ENCODE peak calls at places on chromosome 1, in six cellular contexts. One of them, this sample, is unnamed. For H3K4me1 and H3K36me3, the result is how much of the 10 kb centered on the place peaks cover.

GRCh38 chr1:3348196-3348865 is 106.1 kb upstream of the ARHGEF16 start:
- DNase-seq in tibial artery: no peak
- DNase-seq in stomach: no peak
- DNase-seq in endodermal cell: no peak
- DNase-seq in fibroblast of lung: no peak
- DNase-seq in gastrocnemius medialis: no peak
- DNase-seq in this sample: peak

GRCh38 chr1:170927955-170928850 is 7.1 kb upstream of the MROH9 start:
- DNase-seq in tibial artery: no peak
- DNase-seq in stomach: no peak
- DNase-seq in endodermal cell: no peak
- DNase-seq in fibroblast of lung: peak
- DNase-seq in gastrocnemius medialis: no peak
- DNase-seq in this sample: no peak

GRCh38 chr1:65044411-65044810 is 78.1 kb upstream of the JAK1 start:
- DNase-seq in tibial artery: no peak
- DNase-seq in stomach: no peak
- DNase-seq in endodermal cell: no peak
- DNase-seq in fibroblast of lung: no peak
- DNase-seq in gastrocnemius medialis: no peak
- DNase-seq in this sample: no peak

GRCh38 chr1:76955652-76956051 is 88.4 kb downstream of the ST6GALNAC5 start:
- DNase-seq in tibial artery: no peak
- DNase-seq in stomach: no peak
- DNase-seq in endodermal cell: no peak
- DNase-seq in fibroblast of lung: peak
- DNase-seq in gastrocnemius medialis: no peak
- DNase-seq in this sample: no peak

GRCh38 chr1:230464618-230465017 is 38.5 kb upstream of the PGBD5 start:
- DNase-seq in tibial artery: no peak
- DNase-seq in stomach: no peak
- DNase-seq in endodermal cell: no peak
- DNase-seq in fibroblast of lung: peak
- DNase-seq in gastrocnemius medialis: no peak
- DNase-seq in this sample: peak

GRCh38 chr1:222171005-222171404 is 376.9 kb downstream of the HHIPL2 start:
- DNase-seq in tibial artery: no peak
- DNase-seq in stomach: no peak
- DNase-seq in endodermal cell: peak
- DNase-seq in fibroblast of lung: peak
- DNase-seq in gastrocnemius medialis: no peak
- DNase-seq in this sample: peak

GRCh38 chr1:101520302-101520701 is 283.5 kb downstream of the S1PR1 start:
- DNase-seq in tibial artery: no peak
- DNase-seq in stomach: no peak
- DNase-seq in endodermal cell: peak
- DNase-seq in fibroblast of lung: peak
- DNase-seq in gastrocnemius medialis: no peak
- DNase-seq in this sample: peak

GRCh38 chr1:241591317-241591716 is 48.9 kb downstream of the CHML start:
- DNase-seq in tibial artery: no peak
- DNase-seq in stomach: no peak
- DNase-seq in endodermal cell: no peak
- DNase-seq in fibroblast of lung: peak
- DNase-seq in gastrocnemius medialis: no peak
- DNase-seq in this sample: no peak

GRCh38 chr1:170692866-170693575 is 29.1 kb downstream of the PRRX1 start:
- DNase-seq in tibial artery: no peak
- DNase-seq in stomach: no peak
- DNase-seq in endodermal cell: no peak
- DNase-seq in fibroblast of lung: peak
- DNase-seq in gastrocnemius medialis: no peak
- DNase-seq in this sample: no peak

GRCh38 chr1:36776949-36777348 is 257.4 kb downstream of the GRIK3 start:
- DNase-seq in tibial artery: no peak
- DNase-seq in stomach: no peak
- DNase-seq in endodermal cell: no peak
- DNase-seq in fibroblast of lung: no peak
- DNase-seq in gastrocnemius medialis: no peak
- DNase-seq in this sample: no peak

GRCh38 chr1:229408458-229409037 is 25.3 kb downstream of the ACTA1 start:
- DNase-seq in tibial artery: no peak
- DNase-seq in stomach: no peak
- DNase-seq in endodermal cell: peak
- DNase-seq in fibroblast of lung: no peak
- DNase-seq in gastrocnemius medialis: peak
- DNase-seq in this sample: peak

GRCh38 chr1:98049370-98050115 is 128.7 kb upstream of the DPYD start:
- DNase-seq in tibial artery: no peak
- DNase-seq in stomach: peak
- DNase-seq in endodermal cell: peak
- DNase-seq in fibroblast of lung: peak
- DNase-seq in gastrocnemius medialis: no peak
- DNase-seq in this sample: peak

GRCh38 chr1:84975035-84975434 is 21.9 kb downstream of the MCOLN2 start:
- DNase-seq in tibial artery: no peak
- DNase-seq in stomach: no peak
- DNase-seq in endodermal cell: no peak
- DNase-seq in fibroblast of lung: no peak
- DNase-seq in gastrocnemius medialis: no peak
- DNase-seq in this sample: no peak

GRCh38 chr1:197485790-197486189 is 217.7 kb downstream of the CRB1 start:
- DNase-seq in tibial artery: no peak
- DNase-seq in stomach: no peak
- DNase-seq in endodermal cell: no peak
- DNase-seq in fibroblast of lung: no peak
- DNase-seq in gastrocnemius medialis: no peak
- DNase-seq in this sample: no peak

GRCh38 chr1:177174921-177175634 is 4.3 kb downstream of the BRINP2 start:
- DNase-seq in tibial artery: no peak
- DNase-seq in stomach: no peak
- DNase-seq in endodermal cell: no peak
- DNase-seq in fibroblast of lung: no peak
- DNase-seq in gastrocnemius medialis: no peak
- DNase-seq in this sample: no peak

GRCh38 chr1:171160611-171161354 is 24.3 kb upstream of the FMO2 start:
- DNase-seq in tibial artery: peak
- DNase-seq in stomach: no peak
- DNase-seq in endodermal cell: peak
- DNase-seq in fibroblast of lung: no peak
- DNase-seq in gastrocnemius medialis: no peak
- DNase-seq in this sample: no peak

GRCh38 chr1:3664700-3665375 is 12.5 kb downstream of the TP73 start:
- DNase-seq in tibial artery: no peak
- DNase-seq in stomach: no peak
- DNase-seq in endodermal cell: peak
- DNase-seq in fibroblast of lung: no peak
- DNase-seq in gastrocnemius medialis: no peak
- DNase-seq in this sample: no peak

GRCh38 chr1:209404577-209404976 is 178.9 kb upstream of the CAMK1G start:
- DNase-seq in tibial artery: no peak
- DNase-seq in stomach: no peak
- DNase-seq in endodermal cell: no peak
- DNase-seq in fibroblast of lung: peak
- DNase-seq in gastrocnemius medialis: no peak
- DNase-seq in this sample: peak

GRCh38 chr1:225926551-225927113 is 2.6 kb upstream of the PYCR2 start:
- DNase-seq in tibial artery: no peak
- DNase-seq in stomach: no peak
- DNase-seq in endodermal cell: peak
- DNase-seq in fibroblast of lung: peak
- DNase-seq in gastrocnemius medialis: no peak
- DNase-seq in this sample: no peak

GRCh38 chr1:52435650-52436049 is 31.2 kb downstream of the PRPF38A start:
- DNase-seq in tibial artery: no peak
- DNase-seq in stomach: no peak
- DNase-seq in endodermal cell: no peak
- DNase-seq in fibroblast of lung: no peak
- DNase-seq in gastrocnemius medialis: no peak
- DNase-seq in this sample: no peak

GRCh38 chr1:47623174-47623940 is 185.5 kb downstream of the FOXD2 start:
- DNase-seq in tibial artery: no peak
- DNase-seq in stomach: no peak
- DNase-seq in endodermal cell: peak
- DNase-seq in fibroblast of lung: no peak
- DNase-seq in gastrocnemius medialis: no peak
- DNase-seq in this sample: no peak

GRCh38 chr1:24481098-24481497 is 21.5 kb upstream of the RCAN3 start:
- DNase-seq in tibial artery: no peak
- DNase-seq in stomach: no peak
- DNase-seq in endodermal cell: no peak
- DNase-seq in fibroblast of lung: no peak
- DNase-seq in gastrocnemius medialis: no peak
- DNase-seq in this sample: no peak

GRCh38 chr1:200896571-200897187 is 2.0 kb downstream of the INAVA start:
- DNase-seq in tibial artery: no peak
- DNase-seq in stomach: peak
- DNase-seq in endodermal cell: peak
- DNase-seq in fibroblast of lung: peak
- DNase-seq in gastrocnemius medialis: no peak
- DNase-seq in this sample: peak

GRCh38 chr1:42847721-42848470 is 1.5 kb downstream of the ZNF691 start:
- DNase-seq in tibial artery: no peak
- DNase-seq in stomach: no peak
- DNase-seq in endodermal cell: no peak
- DNase-seq in fibroblast of lung: no peak
- DNase-seq in gastrocnemius medialis: no peak
- DNase-seq in this sample: no peak

GRCh38 chr1:183588827-183589226 is 1.4 kb downstream of the NCF2 start:
- DNase-seq in tibial artery: no peak
- DNase-seq in stomach: no peak
- DNase-seq in endodermal cell: no peak
- DNase-seq in fibroblast of lung: no peak
- DNase-seq in gastrocnemius medialis: no peak
- DNase-seq in this sample: no peak
- H3K4me3 ChIP-seq in tibial artery: no peak
- H3K4me3 ChIP-seq in stomach: peak
- H3K4me3 ChIP-seq in endodermal cell: no peak
- H3K4me3 ChIP-seq in fibroblast of lung: no peak
- H3K4me3 ChIP-seq in gastrocnemius medialis: no peak
- H3K4me3 ChIP-seq in this sample: no peak

DNA sequence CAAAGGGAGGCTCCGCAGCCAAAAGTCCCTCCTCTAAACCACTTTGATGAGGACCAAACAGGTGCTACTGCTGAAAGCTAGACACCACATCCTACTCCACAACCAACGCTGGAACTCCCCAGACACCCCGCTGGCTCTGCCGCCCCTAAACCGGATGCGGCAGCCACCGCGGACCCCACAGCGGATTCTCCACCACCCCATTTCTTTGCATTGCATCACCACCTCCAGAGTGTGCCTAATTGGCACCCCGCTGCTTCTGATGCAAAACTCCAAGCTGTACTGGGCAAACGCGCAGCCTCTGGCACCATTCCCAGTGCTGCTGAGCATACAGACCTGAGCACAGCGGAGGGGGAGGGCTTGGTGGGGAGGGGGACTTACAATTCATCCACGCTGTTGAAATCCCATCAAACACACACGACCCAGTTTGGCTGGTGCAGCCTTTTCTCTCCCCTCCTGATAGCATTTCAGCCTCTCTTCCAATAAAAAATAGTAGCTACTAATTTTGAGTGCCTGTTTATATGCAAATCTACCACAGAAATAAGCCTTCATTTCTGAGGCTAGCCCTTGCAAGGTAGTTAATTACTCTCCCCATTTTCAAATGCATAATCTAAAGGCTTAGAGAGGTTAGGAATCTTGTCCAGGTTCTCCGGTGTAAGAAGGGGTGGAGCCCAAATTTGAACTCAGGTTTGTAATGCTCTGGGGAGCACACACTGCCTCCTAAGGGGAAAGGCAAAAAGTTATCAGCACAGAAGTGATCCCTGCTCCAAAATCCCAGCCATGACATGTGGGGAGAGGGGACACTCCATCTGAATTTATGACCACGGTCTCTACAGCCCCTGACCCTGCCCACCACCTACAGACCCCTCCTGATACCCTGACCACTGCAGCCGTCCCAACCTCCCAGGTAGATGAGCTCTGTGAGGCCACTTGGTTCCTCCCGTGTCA is 12.2 kb upstream of the RGS16 start:
- DNase-seq in tibial artery: peak
- DNase-seq in stomach: peak
- DNase-seq in endodermal cell: peak
- DNase-seq in fibroblast of lung: peak
- DNase-seq in gastrocnemius medialis: no peak
- DNase-seq in this sample: peak
- H3K4me1 ChIP-seq in tibial artery: under half
- H3K4me1 ChIP-seq in stomach: under half
- H3K4me1 ChIP-seq in endodermal cell: under half
- H3K4me1 ChIP-seq in fibroblast of lung: under half
- H3K4me1 ChIP-seq in gastrocnemius medialis: under half
- H3K4me1 ChIP-seq in this sample: under half

DNA sequence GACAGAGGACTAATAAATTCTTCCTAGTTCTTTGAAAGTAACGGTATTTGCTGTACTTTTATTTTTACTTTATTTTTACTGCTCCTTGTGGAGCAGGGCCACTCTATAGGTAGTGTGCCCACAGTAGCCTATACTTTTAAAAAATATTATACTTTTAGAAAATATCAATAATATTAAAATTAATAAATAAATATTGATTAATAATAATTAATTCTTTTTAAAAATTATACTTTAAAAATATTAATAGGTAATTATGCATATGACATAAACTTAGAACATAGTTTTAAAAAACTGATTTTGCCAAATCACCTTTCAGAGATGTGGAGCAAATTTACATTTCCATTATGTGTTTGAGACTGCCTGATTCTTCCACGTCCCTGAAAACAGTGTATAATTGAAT is 30.8 kb downstream of the ZBED6 start:
- DNase-seq in tibial artery: no peak
- DNase-seq in stomach: no peak
- DNase-seq in endodermal cell: no peak
- DNase-seq in fibroblast of lung: no peak
- DNase-seq in gastrocnemius medialis: no peak
- DNase-seq in this sample: no peak
- H3K36me3 ChIP-seq in tibial artery: under half
- H3K36me3 ChIP-seq in stomach: half or more
- H3K36me3 ChIP-seq in endodermal cell: half or more
- H3K36me3 ChIP-seq in fibroblast of lung: under half
- H3K36me3 ChIP-seq in gastrocnemius medialis: under half
- H3K36me3 ChIP-seq in this sample: half or more

DNA sequence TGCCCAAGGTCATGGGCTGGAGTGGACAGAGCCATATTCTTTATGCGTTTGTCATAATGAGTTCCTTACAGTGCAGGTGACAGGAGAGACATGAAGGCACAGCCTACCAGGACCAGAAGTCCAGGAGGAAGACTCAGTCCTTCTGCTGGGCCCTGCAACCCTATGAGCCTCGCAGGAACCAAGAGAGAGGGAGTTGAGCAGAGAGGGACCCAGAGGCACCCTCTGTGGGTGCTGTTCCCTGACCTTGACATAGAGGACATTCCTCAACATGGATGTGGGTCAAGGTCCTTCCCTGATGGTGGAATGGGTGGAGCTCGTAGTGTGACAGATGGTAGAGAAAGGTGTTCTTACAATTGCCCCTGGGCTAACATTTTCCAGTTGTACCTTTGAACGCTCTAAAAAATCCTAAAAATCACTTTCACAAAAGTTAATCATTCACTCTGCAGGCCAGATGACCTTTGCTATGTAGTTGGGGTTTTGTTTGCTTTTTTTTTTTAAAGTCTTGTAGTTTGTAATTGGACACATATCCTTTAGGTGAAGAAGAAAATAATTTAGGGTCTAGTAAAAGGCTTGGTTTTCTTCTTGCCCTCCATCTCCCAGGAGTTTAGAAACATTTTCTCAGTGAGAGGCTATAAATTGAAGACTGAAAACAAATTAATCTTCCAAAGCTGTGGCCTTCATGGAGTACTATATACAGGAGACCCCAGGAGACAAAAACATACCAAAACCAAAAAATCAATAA is 41.9 kb downstream of the MAB21L3 start:
- DNase-seq in tibial artery: no peak
- DNase-seq in stomach: no peak
- DNase-seq in endodermal cell: no peak
- DNase-seq in fibroblast of lung: no peak
- DNase-seq in gastrocnemius medialis: no peak
- DNase-seq in this sample: no peak
- H3K4me3 ChIP-seq in tibial artery: no peak
- H3K4me3 ChIP-seq in stomach: no peak
- H3K4me3 ChIP-seq in endodermal cell: no peak
- H3K4me3 ChIP-seq in fibroblast of lung: no peak
- H3K4me3 ChIP-seq in gastrocnemius medialis: no peak
- H3K4me3 ChIP-seq in this sample: no peak

This sample was measured in cardiac muscle cell.